ENCODE peak calls at places on chromosomes 16 and 17, in eight cellular contexts. One of them, this sample, is unnamed.

GRCh38 chr16:65224994-65225393 is 103.1 kb upstream of the CDH11 start:
- DNase-seq in AG09309: no peak
- DNase-seq in mucosa of descending colon: no peak
- DNase-seq in PC-3: no peak
- DNase-seq in cardiac fibroblast: no peak
- DNase-seq in aorta: no peak
- DNase-seq in brain microvascular endothelial cell: no peak
- DNase-seq in hepatocyte: no peak
- DNase-seq in this sample: no peak

GRCh38 chr16:53415504-53415903 is 18.8 kb upstream of the RBL2 start:
- DNase-seq in AG09309: no peak
- DNase-seq in mucosa of descending colon: no peak
- DNase-seq in PC-3: peak
- DNase-seq in cardiac fibroblast: no peak
- DNase-seq in aorta: no peak
- DNase-seq in brain microvascular endothelial cell: no peak
- DNase-seq in hepatocyte: peak
- DNase-seq in this sample: no peak

GRCh38 chr16:89491238-89491869 is 993 bp upstream of the ANKRD11 start:
- DNase-seq in AG09309: no peak
- DNase-seq in mucosa of descending colon: no peak
- DNase-seq in PC-3: peak
- DNase-seq in cardiac fibroblast: no peak
- DNase-seq in aorta: no peak
- DNase-seq in brain microvascular endothelial cell: no peak
- DNase-seq in hepatocyte: no peak
- DNase-seq in this sample: no peak

GRCh38 chr17:8947201-8947600 is 18.3 kb downstream of the PIK3R5 start:
- DNase-seq in AG09309: no peak
- DNase-seq in mucosa of descending colon: no peak
- DNase-seq in PC-3: no peak
- DNase-seq in cardiac fibroblast: no peak
- DNase-seq in aorta: no peak
- DNase-seq in brain microvascular endothelial cell: peak
- DNase-seq in hepatocyte: no peak
- DNase-seq in this sample: no peak

GRCh38 chr16:82629441-82630027 is 2.8 kb downstream of the CDH13 start:
- DNase-seq in AG09309: no peak
- DNase-seq in mucosa of descending colon: no peak
- DNase-seq in PC-3: peak
- DNase-seq in cardiac fibroblast: peak
- DNase-seq in aorta: no peak
- DNase-seq in brain microvascular endothelial cell: peak
- DNase-seq in hepatocyte: no peak
- DNase-seq in this sample: peak

GRCh38 chr17:35778641-35779196 is 16.7 kb downstream of the MMP28 start:
- DNase-seq in AG09309: no peak
- DNase-seq in mucosa of descending colon: no peak
- DNase-seq in PC-3: no peak
- DNase-seq in cardiac fibroblast: no peak
- DNase-seq in aorta: no peak
- DNase-seq in brain microvascular endothelial cell: no peak
- DNase-seq in hepatocyte: no peak
- DNase-seq in this sample: no peak

GRCh38 chr17:32523017-32523680 is 36.4 kb downstream of the CDK5R1 start:
- DNase-seq in AG09309: no peak
- DNase-seq in mucosa of descending colon: peak
- DNase-seq in PC-3: no peak
- DNase-seq in cardiac fibroblast: no peak
- DNase-seq in aorta: no peak
- DNase-seq in brain microvascular endothelial cell: no peak
- DNase-seq in hepatocyte: no peak
- DNase-seq in this sample: no peak

GRCh38 chr17:69908599-69909368 is 166.2 kb upstream of the KCNJ16 start:
- DNase-seq in AG09309: no peak
- DNase-seq in mucosa of descending colon: no peak
- DNase-seq in PC-3: no peak
- DNase-seq in cardiac fibroblast: no peak
- DNase-seq in aorta: no peak
- DNase-seq in brain microvascular endothelial cell: no peak
- DNase-seq in hepatocyte: no peak
- DNase-seq in this sample: no peak

GRCh38 chr17:36859003-36859300 is 78.3 kb upstream of the LHX1 start:
- DNase-seq in AG09309: no peak
- DNase-seq in mucosa of descending colon: no peak
- DNase-seq in PC-3: no peak
- DNase-seq in cardiac fibroblast: no peak
- DNase-seq in aorta: no peak
- DNase-seq in brain microvascular endothelial cell: no peak
- DNase-seq in hepatocyte: no peak
- DNase-seq in this sample: no peak

GRCh38 chr16:22330326-22330725 is 33.1 kb downstream of the POLR3E start:
- DNase-seq in AG09309: no peak
- DNase-seq in mucosa of descending colon: no peak
- DNase-seq in PC-3: no peak
- DNase-seq in cardiac fibroblast: no peak
- DNase-seq in aorta: no peak
- DNase-seq in brain microvascular endothelial cell: no peak
- DNase-seq in hepatocyte: no peak
- DNase-seq in this sample: no peak

GRCh38 chr17:28828294-28829040 is 14.1 kb downstream of the FAM222B start:
- DNase-seq in AG09309: peak
- DNase-seq in mucosa of descending colon: no peak
- DNase-seq in PC-3: no peak
- DNase-seq in cardiac fibroblast: no peak
- DNase-seq in aorta: no peak
- DNase-seq in brain microvascular endothelial cell: peak
- DNase-seq in hepatocyte: no peak
- DNase-seq in this sample: no peak

GRCh38 chr17:61285483-61286320 is 113.9 kb upstream of the TBX2 start:
- DNase-seq in AG09309: peak
- DNase-seq in mucosa of descending colon: no peak
- DNase-seq in PC-3: peak
- DNase-seq in cardiac fibroblast: peak
- DNase-seq in aorta: no peak
- DNase-seq in brain microvascular endothelial cell: peak
- DNase-seq in hepatocyte: peak
- DNase-seq in this sample: peak

GRCh38 chr17:77802811-77803220 is 155.7 kb upstream of the TNRC6C start:
- DNase-seq in AG09309: no peak
- DNase-seq in mucosa of descending colon: peak
- DNase-seq in PC-3: no peak
- DNase-seq in cardiac fibroblast: peak
- DNase-seq in aorta: peak
- DNase-seq in brain microvascular endothelial cell: peak
- DNase-seq in hepatocyte: peak
- DNase-seq in this sample: peak

GRCh38 chr16:48862087-48862532 is 252.1 kb upstream of the N4BP1 start:
- DNase-seq in AG09309: peak
- DNase-seq in mucosa of descending colon: peak
- DNase-seq in PC-3: peak
- DNase-seq in cardiac fibroblast: no peak
- DNase-seq in aorta: no peak
- DNase-seq in brain microvascular endothelial cell: no peak
- DNase-seq in hepatocyte: peak
- DNase-seq in this sample: peak

GRCh38 chr17:6452471-6453266 is 8.4 kb downstream of the PIMREG start:
- DNase-seq in AG09309: no peak
- DNase-seq in mucosa of descending colon: no peak
- DNase-seq in PC-3: no peak
- DNase-seq in cardiac fibroblast: no peak
- DNase-seq in aorta: no peak
- DNase-seq in brain microvascular endothelial cell: no peak
- DNase-seq in hepatocyte: no peak
- DNase-seq in this sample: no peak

GRCh38 chr16:14303182-14303618 is 232.1 kb downstream of the MRTFB start:
- DNase-seq in AG09309: no peak
- DNase-seq in mucosa of descending colon: peak
- DNase-seq in PC-3: no peak
- DNase-seq in cardiac fibroblast: peak
- DNase-seq in aorta: peak
- DNase-seq in brain microvascular endothelial cell: no peak
- DNase-seq in hepatocyte: no peak
- DNase-seq in this sample: peak

GRCh38 chr17:49497147-49498036 is 2.3 kb downstream of the NGFR start:
- DNase-seq in AG09309: no peak
- DNase-seq in mucosa of descending colon: no peak
- DNase-seq in PC-3: peak
- DNase-seq in cardiac fibroblast: peak
- DNase-seq in aorta: peak
- DNase-seq in brain microvascular endothelial cell: no peak
- DNase-seq in hepatocyte: peak
- DNase-seq in this sample: peak

DNA sequence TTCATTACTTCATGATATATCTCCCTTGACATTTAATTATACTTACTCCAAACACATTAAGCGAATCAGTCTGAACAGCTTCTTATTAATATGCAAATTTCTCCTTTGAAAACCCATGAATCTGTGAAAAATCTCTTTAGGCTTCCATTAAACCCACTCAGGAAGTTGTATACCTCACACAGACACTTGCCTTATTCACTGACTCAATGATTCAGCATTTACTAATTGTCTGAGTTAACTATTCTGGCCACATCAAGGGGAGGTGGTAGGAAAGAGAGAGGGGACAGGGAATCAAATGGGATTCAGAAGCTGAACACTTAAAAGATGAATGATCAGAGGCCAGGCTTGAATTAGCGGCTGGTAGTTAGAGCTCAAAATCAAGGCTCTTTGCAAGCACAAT is 70.0 kb downstream of the HS3ST3A1 start:
- DNase-seq in AG09309: no peak
- DNase-seq in mucosa of descending colon: no peak
- DNase-seq in PC-3: no peak
- DNase-seq in cardiac fibroblast: no peak
- DNase-seq in aorta: no peak
- DNase-seq in brain microvascular endothelial cell: no peak
- DNase-seq in hepatocyte: no peak
- DNase-seq in this sample: no peak
- H3K4me3 ChIP-seq in AG09309: no peak
- H3K4me3 ChIP-seq in mucosa of descending colon: no peak
- H3K4me3 ChIP-seq in PC-3: no peak
- H3K4me3 ChIP-seq in cardiac fibroblast: no peak
- H3K4me3 ChIP-seq in aorta: no peak
- H3K4me3 ChIP-seq in brain microvascular endothelial cell: no peak
- H3K4me3 ChIP-seq in hepatocyte: no peak
- H3K4me3 ChIP-seq in this sample: no peak

DNA sequence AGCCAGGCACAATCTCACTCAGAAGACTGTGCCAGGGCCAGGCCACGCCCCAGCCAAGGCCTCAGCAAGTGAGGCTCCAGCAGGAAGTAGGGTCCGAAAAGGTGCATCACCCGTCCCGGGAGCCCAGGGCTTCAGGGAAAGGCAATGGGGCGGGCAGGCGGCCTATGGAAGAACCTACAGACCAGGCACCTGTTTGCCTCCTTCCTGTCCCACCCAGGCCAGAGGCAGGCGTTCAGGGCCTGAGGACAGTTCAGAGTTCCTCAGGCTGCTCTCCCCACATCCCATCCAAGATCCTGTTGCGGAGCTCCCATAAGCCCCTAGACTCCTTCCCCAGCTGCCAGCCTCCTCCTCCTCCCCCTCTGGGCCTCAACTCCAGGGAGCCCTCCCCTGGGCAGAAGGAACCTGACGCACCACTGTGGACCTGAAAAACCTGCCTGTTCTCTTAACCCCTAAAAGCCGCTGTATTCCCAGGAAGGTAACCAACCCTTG is 2.3 kb downstream of the CLUH start:
- DNase-seq in AG09309: no peak
- DNase-seq in mucosa of descending colon: peak
- DNase-seq in PC-3: peak
- DNase-seq in cardiac fibroblast: no peak
- DNase-seq in aorta: no peak
- DNase-seq in brain microvascular endothelial cell: no peak
- DNase-seq in hepatocyte: peak
- DNase-seq in this sample: peak
- H3K4me3 ChIP-seq in AG09309: no peak
- H3K4me3 ChIP-seq in mucosa of descending colon: peak
- H3K4me3 ChIP-seq in PC-3: peak
- H3K4me3 ChIP-seq in cardiac fibroblast: no peak
- H3K4me3 ChIP-seq in aorta: no peak
- H3K4me3 ChIP-seq in brain microvascular endothelial cell: no peak
- H3K4me3 ChIP-seq in hepatocyte: no peak
- H3K4me3 ChIP-seq in this sample: no peak

DNA sequence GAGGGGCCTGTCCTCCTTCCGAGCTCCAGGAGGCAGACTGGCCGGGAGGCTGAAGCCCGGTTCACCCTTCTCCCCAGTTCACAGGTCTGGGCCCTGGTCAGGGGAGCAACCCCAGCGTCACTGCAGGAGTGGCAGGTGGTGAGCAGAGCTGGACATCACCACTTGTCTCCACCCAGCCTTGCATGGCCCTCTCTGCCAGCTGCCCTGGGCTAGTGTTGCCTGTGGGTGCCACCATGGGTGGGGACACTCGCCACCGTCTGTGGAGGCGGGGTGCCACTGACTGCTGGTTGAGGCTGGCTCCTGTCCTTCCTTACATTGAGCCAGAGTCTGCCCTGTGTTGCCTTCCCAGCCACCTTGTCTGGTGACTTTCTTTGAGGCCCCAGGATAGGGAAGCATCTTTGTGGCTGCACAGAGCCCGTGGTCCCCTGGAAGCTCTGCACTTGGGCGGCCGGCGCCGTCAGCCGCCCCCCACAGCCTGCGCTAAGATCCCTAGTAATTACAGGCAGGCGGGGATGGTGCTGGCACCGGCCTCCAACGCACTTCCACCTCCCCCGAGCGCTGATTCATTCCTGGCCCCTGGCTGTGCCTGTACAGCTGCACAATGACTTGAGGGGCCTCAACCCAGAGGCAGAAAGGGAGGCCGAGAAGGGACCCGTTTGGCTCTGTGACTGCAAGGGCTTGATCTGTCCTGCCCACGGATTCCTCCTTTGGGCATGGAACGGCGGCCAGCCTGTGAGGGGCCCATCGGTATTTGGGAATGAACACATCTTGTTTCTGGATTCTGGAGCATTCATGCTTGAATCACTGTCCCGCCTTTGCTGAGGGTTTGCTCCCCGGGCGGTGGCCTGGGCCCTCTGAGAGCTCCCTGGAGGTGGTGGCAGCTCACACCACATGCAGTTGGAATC is 5.2 kb downstream of the BAIAP2 start:
- DNase-seq in AG09309: no peak
- DNase-seq in mucosa of descending colon: peak
- DNase-seq in PC-3: peak
- DNase-seq in cardiac fibroblast: peak
- DNase-seq in aorta: no peak
- DNase-seq in brain microvascular endothelial cell: peak
- DNase-seq in hepatocyte: no peak
- DNase-seq in this sample: peak
- H3K4me3 ChIP-seq in AG09309: no peak
- H3K4me3 ChIP-seq in mucosa of descending colon: no peak
- H3K4me3 ChIP-seq in PC-3: peak
- H3K4me3 ChIP-seq in cardiac fibroblast: no peak
- H3K4me3 ChIP-seq in aorta: no peak
- H3K4me3 ChIP-seq in brain microvascular endothelial cell: no peak
- H3K4me3 ChIP-seq in hepatocyte: no peak
- H3K4me3 ChIP-seq in this sample: no peak

DNA sequence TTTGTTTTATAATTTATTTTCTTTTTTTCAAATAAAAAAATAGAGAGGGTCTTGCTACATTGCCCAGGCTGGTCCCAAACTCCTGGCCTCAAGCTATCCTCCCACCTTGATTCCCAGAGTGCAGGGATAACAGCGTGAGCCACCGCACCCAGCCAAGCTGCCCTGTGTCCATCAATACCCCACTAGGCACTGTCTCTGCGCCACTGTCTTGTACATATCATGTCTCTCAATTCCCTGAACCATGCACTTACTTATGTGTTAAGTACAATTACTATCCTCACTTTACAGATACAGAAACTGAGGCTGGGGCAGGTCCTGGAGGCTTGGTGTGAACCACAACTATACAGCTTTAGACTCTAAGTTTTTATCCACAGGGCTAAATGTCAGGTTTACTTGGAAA is 11.7 kb downstream of the NSMCE1 start:
- DNase-seq in AG09309: no peak
- DNase-seq in mucosa of descending colon: no peak
- DNase-seq in PC-3: no peak
- DNase-seq in cardiac fibroblast: no peak
- DNase-seq in aorta: no peak
- DNase-seq in brain microvascular endothelial cell: no peak
- DNase-seq in hepatocyte: no peak
- DNase-seq in this sample: no peak
- H3K4me3 ChIP-seq in AG09309: no peak
- H3K4me3 ChIP-seq in mucosa of descending colon: no peak
- H3K4me3 ChIP-seq in PC-3: no peak
- H3K4me3 ChIP-seq in cardiac fibroblast: no peak
- H3K4me3 ChIP-seq in aorta: no peak
- H3K4me3 ChIP-seq in brain microvascular endothelial cell: no peak
- H3K4me3 ChIP-seq in hepatocyte: no peak
- H3K4me3 ChIP-seq in this sample: no peak